ENCODE peak calls at places on chromosome 6, in nine cellular contexts. C is upper lobe of right lung, K is cardiac muscle cell, V is left lung, G is adrenal gland, U is right cardiac atrium, T is dorsolateral prefrontal cortex, X is GM23248, J is neuronal stem cell. I is an unnamed sample.

GRCh38 chr6:106290954-106291353 is 34.6 kb downstream of the ATG5 start:
- DNase-seq in V (no peak), X (no peak), U (no peak), K (no peak), T (no peak), C (no peak), J (no peak), G (no peak), I (no peak)

GRCh38 chr6:109793793-109794192 is 102.7 kb downstream of the FIG4 start:
- DNase-seq in J (no peak), U (no peak), K (peak), V (no peak), C (no peak), T (no peak), G (peak), X (peak), I (peak)

GRCh38 chr6:116945809-116946208 is 68.8 kb downstream of the RFX6 start:
- DNase-seq in K (no peak), X (no peak), U (no peak), T (no peak), V (no peak), C (no peak), J (no peak), G (no peak), I (peak)

GRCh38 chr6:36377594-36377993 is 9.9 kb downstream of the ETV7 start:
- DNase-seq in X (no peak), T (no peak), G (no peak), U (no peak), C (no peak), K (no peak), V (no peak), J (no peak), I (no peak)

GRCh38 chr6:45970326-45970725 is 45.3 kb downstream of the CLIC5 start:
- DNase-seq in J (no peak), K (no peak), G (no peak), T (no peak), V (no peak), X (no peak), C (no peak), U (no peak), I (no peak)

GRCh38 chr6:129759851-129760595 is 50.0 kb upstream of the ARHGAP18 start:
- DNase-seq in U (no peak), C (no peak), V (no peak), X (peak), K (no peak), G (no peak), T (no peak), J (no peak), I (no peak)

GRCh38 chr6:37675606-37676005 is 22.1 kb downstream of the MDGA1 start:
- DNase-seq in U (no peak), T (no peak), C (no peak), X (no peak), J (no peak), V (no peak), K (no peak), G (no peak), I (no peak)

GRCh38 chr6:37209461-37210205 is 39.7 kb downstream of the PIM1 start:
- DNase-seq in G (no peak), V (no peak), C (no peak), U (no peak), J (no peak), K (no peak), T (no peak), X (no peak), I (no peak)

GRCh38 chr6:158939255-158940170 is 60.5 kb downstream of the RSPH3 start:
- DNase-seq in G (no peak), T (no peak), C (peak), J (no peak), K (no peak), V (no peak), X (peak), U (no peak), I (no peak)

GRCh38 chr6:79269877-79270276 is 35.4 kb upstream of the HMGN3 start:
- DNase-seq in X (peak), K (no peak), T (no peak), U (no peak), V (no peak), G (no peak), C (no peak), J (no peak), I (no peak)
- H3K27ac ChIP-seq in X (peak), K (no peak), T (no peak), U (peak), V (no peak), G (no peak), C (no peak), J (no peak), I (no peak)

DNA sequence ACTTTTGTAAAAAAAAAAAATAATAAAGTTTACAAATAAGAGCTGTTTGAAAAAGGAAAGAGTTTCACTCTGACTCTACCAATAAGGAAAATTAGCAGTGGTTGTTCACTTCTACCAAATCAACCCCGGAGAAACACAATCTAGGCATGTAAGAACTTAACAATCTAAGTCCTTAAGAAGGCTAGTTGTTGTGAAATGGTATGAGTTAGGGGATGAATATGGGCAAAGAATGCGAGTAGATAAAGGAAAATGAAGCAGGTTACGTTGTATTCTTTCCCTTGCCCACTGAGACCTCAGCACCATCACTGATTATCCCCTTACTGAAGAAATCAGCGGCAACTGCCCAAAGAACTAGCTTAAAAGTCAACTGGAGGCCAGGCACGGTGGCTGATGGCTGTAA is 15.4 kb downstream of the MOCS1 start:
- DNase-seq in G (no peak), U (no peak), X (no peak), C (no peak), K (no peak), T (no peak), V (no peak), J (no peak), I (no peak)
- H3K27ac ChIP-seq in G (no peak), U (no peak), X (no peak), C (no peak), K (no peak), T (no peak), V (no peak), J (no peak), I (no peak)

DNA sequence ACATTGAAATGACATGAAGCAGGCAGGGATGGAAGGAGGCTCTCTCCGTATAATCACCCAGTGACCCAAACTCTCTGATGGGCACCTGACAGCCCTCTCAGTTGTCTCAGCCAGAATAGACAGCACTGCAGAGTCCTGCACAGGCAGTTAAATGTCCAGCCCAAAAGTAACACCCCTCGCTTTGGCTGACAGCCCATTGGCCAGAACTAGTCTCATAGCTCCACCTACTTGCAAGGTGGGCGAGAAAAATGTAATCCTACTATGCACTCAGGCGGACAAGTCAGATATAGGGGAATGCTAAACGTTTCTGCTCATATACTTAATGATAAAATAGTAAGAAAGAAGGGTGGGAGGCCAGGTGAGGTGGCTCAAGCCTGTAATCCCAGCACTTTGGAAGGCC is 393.5 kb upstream of the JARID2 start:
- DNase-seq in J (no peak), T (no peak), V (no peak), G (no peak), C (no peak), X (no peak), K (no peak), U (no peak), I (no peak)
- H3K27ac ChIP-seq in J (no peak), T (no peak), V (no peak), G (no peak), C (no peak), X (no peak), K (no peak), U (no peak), I (no peak)

GRCh38 chr6:26067367-26067766 is 19.9 kb upstream of the HFE start:
- DNase-seq in T (no peak), K (no peak), V (no peak), J (no peak), X (no peak), G (no peak), U (no peak), C (no peak), I (no peak)
- H3K27ac ChIP-seq in T (no peak), K (no peak), V (no peak), J (no peak), X (no peak), G (no peak), U (no peak), C (no peak), I (no peak)

GRCh38 chr6:24323632-24324337 is 34.1 kb downstream of the DCDC2 start:
- DNase-seq in J (peak), C (no peak), U (no peak), T (no peak), G (no peak), V (no peak), K (no peak), X (peak), I (no peak)
- H3K27ac ChIP-seq in J (peak), C (no peak), U (no peak), T (no peak), G (no peak), V (no peak), K (no peak), X (no peak), I (no peak)

GRCh38 chr6:152625213-152625612 is 11.9 kb downstream of the SYNE1 start:
- DNase-seq in U (no peak), X (no peak), J (no peak), G (no peak), C (no peak), K (no peak), T (no peak), V (no peak), I (no peak)
- H3K27ac ChIP-seq in U (no peak), X (no peak), J (no peak), G (no peak), C (no peak), K (no peak), T (no peak), V (no peak), I (no peak)

I was measured in epithelial cell of prostate.